ENCODE peak calls at places on chromosomes 6 and 20, in six cellular contexts. L is psoas muscle, B is MM.1S, Q is tibial artery, D is A673, N is iPS DF 6.9. Y is an unnamed sample. For H3K4me1 and H3K9me3, the result is how much of the 10 kb centered on the place peaks cover.

GRCh38 chr20:52864895-52865590 is 107.1 kb upstream of the TSHZ2 start:
- DNase-seq in B (no peak), L (no peak), D (no peak), Q (no peak), N (no peak), Y (no peak)

GRCh38 chr6:14074723-14075503 is 42.7 kb upstream of the CD83 start:
- DNase-seq in N (no peak), Q (no peak), D (peak), B (peak), L (no peak), Y (peak)

GRCh38 chr20:16030253-16030652 is 543.0 kb downstream of the KIF16B start:
- DNase-seq in N (no peak), B (no peak), L (no peak), Q (no peak), D (no peak), Y (no peak)

GRCh38 chr6:125957845-125958244 is 1.3 kb downstream of the HINT3 start:
- DNase-seq in Q (no peak), N (no peak), D (peak), L (no peak), B (no peak), Y (peak)

GRCh38 chr6:20655317-20655716 is 121.1 kb downstream of the CDKAL1 start:
- DNase-seq in L (no peak), N (no peak), Q (no peak), B (no peak), D (no peak), Y (no peak)

GRCh38 chr6:45754432-45754831 is 261.2 kb downstream of the CLIC5 start:
- DNase-seq in Q (no peak), D (no peak), L (no peak), N (no peak), B (no peak), Y (no peak)

GRCh38 chr6:97669191-97669651 is 386.2 kb upstream of the MMS22L start:
- DNase-seq in D (peak), L (no peak), B (no peak), Q (no peak), N (no peak), Y (no peak)

GRCh38 chr6:140346461-140346860 is 972.0 kb upstream of the CITED2 start:
- DNase-seq in L (no peak), N (no peak), Q (no peak), B (no peak), D (no peak), Y (no peak)

GRCh38 chr20:1685304-1686052 is 27.9 kb upstream of the SIRPG start:
- DNase-seq in L (no peak), N (no peak), Q (no peak), B (no peak), D (no peak), Y (no peak)
- H3K4me3 ChIP-seq in L (no peak), N (no peak), Q (no peak), B (no peak), D (no peak), Y (no peak)

GRCh38 chr6:166375013-166375412 is 7.7 kb downstream of the MPC1 start:
- DNase-seq in B (no peak), D (no peak), N (no peak), L (no peak), Q (no peak), Y (no peak)
- H3K4me1 ChIP-seq in B (under half), D (under half), N (under half), L (under half), Q (under half), Y (under half)

DNA sequence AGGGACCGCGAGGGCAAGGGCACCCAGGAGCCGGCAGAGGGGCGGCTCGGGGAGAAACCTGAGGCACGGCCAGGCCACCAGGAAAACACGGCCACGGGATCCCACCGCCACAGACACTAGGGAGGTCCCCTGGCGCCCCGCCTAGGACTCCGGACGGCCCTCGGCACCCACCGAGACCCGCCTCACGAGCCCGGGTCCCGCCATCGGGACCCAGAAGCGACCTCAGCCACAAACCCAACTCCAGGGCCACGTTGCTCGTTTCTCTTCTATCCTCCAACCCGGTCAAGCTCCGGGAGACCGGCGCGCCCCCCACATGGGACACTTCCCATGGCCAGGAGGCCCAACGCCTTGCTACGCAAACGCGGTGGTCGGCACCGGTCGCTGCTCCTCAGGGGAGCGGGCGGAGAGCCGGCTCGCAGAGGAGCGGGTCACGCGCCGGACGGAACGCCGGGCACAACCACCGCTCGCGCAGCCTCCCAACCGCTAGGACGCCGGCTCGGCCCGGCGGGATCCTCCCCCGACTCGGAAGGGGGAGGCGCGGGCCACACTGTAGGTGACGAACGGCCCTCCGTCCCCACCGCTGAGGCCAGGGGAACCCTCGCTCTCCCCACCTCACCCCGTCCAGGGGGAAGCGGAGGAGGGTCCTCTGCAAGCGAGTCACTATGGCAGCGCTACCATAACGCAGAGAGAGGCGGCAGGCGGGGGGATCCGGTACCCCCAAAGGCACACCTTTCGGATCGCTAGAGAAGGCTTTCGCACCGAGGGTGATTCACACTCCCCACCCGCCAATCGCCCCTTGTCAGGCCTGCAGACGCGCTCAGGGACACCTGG is 1514.1 kb upstream of the DEFB115 start:
- DNase-seq in D (no peak), L (peak), N (no peak), B (no peak), Q (peak), Y (no peak)
- H3K9me3 ChIP-seq in D (under half), L (under half), N (under half), B (under half), Q (under half), Y (under half)

GRCh38 chr20:1266167-1266973 is at the start of gene SNPH:
- DNase-seq in D (peak), N (no peak), Q (peak), L (peak), B (peak), Y (peak)
- H3K4me3 ChIP-seq in D (peak), N (peak), Q (peak), L (peak), B (peak), Y (peak)

DNA sequence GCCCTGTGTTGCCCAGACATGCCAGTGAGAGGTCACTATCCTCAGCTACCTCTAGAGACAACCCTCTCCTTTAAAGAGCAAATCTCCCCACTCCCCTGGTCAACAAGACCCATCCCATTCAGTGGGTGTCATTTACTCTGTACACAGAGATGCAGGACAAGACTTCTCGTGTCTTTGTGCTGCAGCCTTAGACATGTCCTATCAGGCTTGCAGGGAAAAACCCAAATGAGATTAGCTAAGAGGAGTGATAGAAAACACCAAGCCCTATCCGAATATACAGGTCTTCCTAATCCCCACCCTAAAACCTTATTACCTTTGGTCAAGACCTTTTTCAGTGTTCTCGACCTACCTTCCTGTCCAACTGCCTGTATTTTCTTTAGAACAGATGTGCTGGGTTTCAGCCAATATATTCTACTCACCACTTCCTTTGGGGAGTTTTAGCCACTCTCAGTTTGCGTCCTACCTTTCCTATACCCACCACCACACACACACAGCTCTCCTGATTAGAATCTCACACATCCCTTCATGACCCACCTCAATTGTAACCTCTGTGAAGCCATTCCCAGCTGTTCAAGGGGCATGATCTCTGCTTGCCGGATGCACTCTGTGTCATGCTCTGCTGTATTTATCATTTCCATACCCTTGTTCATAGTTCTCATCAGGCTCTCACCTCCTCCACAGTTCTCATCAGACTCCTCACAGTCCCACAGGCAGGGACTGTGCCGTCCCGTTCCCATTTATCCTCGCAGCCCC is 39.7 kb downstream of the TRAM2 start:
- DNase-seq in D (no peak), Q (no peak), L (no peak), B (peak), N (no peak), Y (no peak)
- H3K4me1 ChIP-seq in D (under half), Q (half or more), L (under half), B (half or more), N (under half), Y (under half)

DNA sequence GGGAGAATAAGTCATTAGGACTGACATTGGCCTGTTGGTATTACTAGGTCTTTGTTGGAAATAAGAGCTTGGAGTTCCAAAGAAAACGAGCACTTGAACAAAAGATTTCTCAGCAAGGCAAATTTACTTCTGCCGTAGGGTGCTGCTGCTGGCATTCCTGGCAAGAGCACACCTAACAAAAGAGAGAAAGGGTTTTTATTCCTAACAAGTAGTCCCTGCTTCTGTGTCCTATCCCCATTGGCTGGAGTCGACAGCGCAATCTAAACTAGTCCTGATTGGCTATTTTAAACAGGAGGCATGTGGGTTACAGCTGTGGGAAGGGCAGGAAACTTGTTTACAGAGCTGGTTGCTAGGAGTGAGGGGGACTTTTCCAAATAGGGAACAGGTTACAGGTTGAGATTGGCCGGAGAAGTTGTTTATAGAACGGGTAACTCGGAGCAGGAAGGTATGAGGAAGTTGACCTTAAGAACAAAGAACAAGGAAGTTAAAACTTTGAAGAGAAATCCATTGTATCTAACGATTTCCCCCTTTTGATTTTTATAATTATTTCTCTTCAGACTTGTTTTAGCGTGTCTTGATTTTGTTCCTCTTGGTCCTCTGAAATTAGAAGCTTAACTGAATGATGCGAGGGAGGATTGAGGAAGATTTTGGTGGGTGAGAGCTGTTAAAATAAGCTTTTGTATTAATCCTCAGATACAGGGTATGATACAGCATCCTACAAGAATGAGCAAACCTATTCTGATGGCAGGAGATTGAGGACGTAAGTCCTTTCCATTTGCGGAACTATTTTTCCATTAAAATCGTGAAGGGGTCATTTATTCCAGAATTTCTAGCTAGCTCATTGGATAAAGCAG is 3.4 kb upstream of the ZNFX1 start:
- DNase-seq in D (peak), N (no peak), Q (no peak), L (no peak), B (no peak), Y (peak)
- H3K9me3 ChIP-seq in D (under half), N (under half), Q (under half), L (under half), B (under half), Y (under half)

GRCh38 chr6:98945311-98946005 is 2.3 kb downstream of the FBXL4 start:
- DNase-seq in N (no peak), L (no peak), D (no peak), B (no peak), Q (no peak), Y (no peak)
- H3K4me3 ChIP-seq in N (no peak), L (no peak), D (peak), B (no peak), Q (no peak), Y (no peak)

Y was measured in HAP-1.